ENCODE peak calls at places on chromosomes 7 and 10, in five cellular contexts. Y, W, E, J and I are unnamed samples.

GRCh38 chr7:28107960-28108359 is 72.6 kb downstream of the JAZF1 start:
- DNase-seq in Y (no peak), W (no peak), E (no peak), J (no peak), I (peak)

GRCh38 chr10:24518411-24518810 is 205.3 kb downstream of the ARHGAP21 start:
- DNase-seq in Y (no peak), W (no peak), E (no peak), J (no peak), I (no peak)

GRCh38 chr10:70914316-70914864 is 26.0 kb upstream of the PCBD1 start:
- DNase-seq in Y (no peak), W (no peak), E (no peak), J (no peak), I (no peak)

GRCh38 chr7:44282601-44283171 is 42.7 kb downstream of the CAMK2B start:
- DNase-seq in Y (no peak), W (no peak), E (no peak), J (no peak), I (peak)

GRCh38 chr10:15333909-15334649 is 37.0 kb downstream of the FAM171A1 start:
- DNase-seq in Y (no peak), W (no peak), E (no peak), J (no peak), I (no peak)

GRCh38 chr7:148735967-148736366 is 37.3 kb downstream of the CUL1 start:
- DNase-seq in Y (no peak), W (no peak), E (no peak), J (no peak), I (no peak)

GRCh38 chr7:104650991-104651680 is 322.7 kb downstream of the LHFPL3 start:
- DNase-seq in Y (no peak), W (no peak), E (peak), J (no peak), I (no peak)

GRCh38 chr10:13717936-13718772 is 131.4 kb downstream of the PRPF18 start:
- DNase-seq in Y (no peak), W (peak), E (peak), J (no peak), I (peak)